ENCODE peak calls at places on chromosomes 6 and 20, in six cellular contexts. Y, L, K, C, S and E are unnamed samples.

GRCh38 chr20:62088258-62089127 is 22.8 kb upstream of the TAF4 start:
- DNase-seq in Y (no peak), L (no peak), K (no peak), C (peak; percentile 38), S (peak; percentile 14), E (peak; percentile 68)

GRCh38 chr20:3927486-3928291 is 38.5 kb downstream of the PANK2 start:
- DNase-seq in Y (no peak), L (no peak), K (no peak), C (peak; percentile 39), S (no peak), E (peak; percentile 18)

GRCh38 chr6:116438590-116439448 is 22.4 kb upstream of the CALHM6 start:
- DNase-seq in Y (no peak), L (no peak), K (no peak), C (no peak), S (no peak), E (no peak)

GRCh38 chr20:61397790-61398189 is 145.7 kb downstream of the CDH4 start:
- DNase-seq in Y (no peak), L (no peak), K (no peak), C (no peak), S (no peak), E (no peak)

GRCh38 chr6:43103253-43103876 is 27.3 kb downstream of the PTK7 start:
- DNase-seq in Y (no peak), L (no peak), K (no peak), C (no peak), S (no peak), E (no peak)

GRCh38 chr6:11207199-11207968 is 25.1 kb downstream of the NEDD9 start:
- DNase-seq in Y (peak; percentile 63), L (peak; percentile 50), K (no peak), C (peak; percentile 90), S (no peak), E (no peak)

GRCh38 chr20:38136421-38137245 is 28.4 kb downstream of the TGM2 start:
- DNase-seq in Y (no peak), L (no peak), K (no peak), C (no peak), S (no peak), E (no peak)

GRCh38 chr6:166307082-166307980 is 861 bp downstream of the PRR18 start:
- DNase-seq in Y (no peak), L (no peak), K (no peak), C (peak; percentile 17), S (no peak), E (no peak)

GRCh38 chr20:8854566-8854965 is 214.3 kb upstream of the PLCB4 start:
- DNase-seq in Y (peak; percentile 22), L (peak; percentile 73), K (no peak), C (peak; percentile 32), S (no peak), E (no peak)

GRCh38 chr6:20906938-20907337 is 372.7 kb downstream of the CDKAL1 start:
- DNase-seq in Y (no peak), L (no peak), K (no peak), C (no peak), S (no peak), E (no peak)

GRCh38 chr6:25290306-25291060 is 11.3 kb downstream of the CARMIL1 start:
- DNase-seq in Y (no peak), L (no peak), K (no peak), C (no peak), S (no peak), E (no peak)

GRCh38 chr6:108714012-108714773 is 134.0 kb upstream of the ARMC2 start:
- DNase-seq in Y (peak; percentile 43), L (no peak), K (no peak), C (peak; percentile 48), S (no peak), E (no peak)

GRCh38 chr6:43575105-43575771 is 600 bp downstream of the XPO5 start:
- DNase-seq in Y (peak; percentile 48), L (no peak), K (peak; percentile 2), C (no peak), S (no peak), E (peak; percentile 85)

GRCh38 chr6:26554669-26555504 is 16.7 kb downstream of the HMGN4 start:
- DNase-seq in Y (peak; percentile 50), L (no peak), K (no peak), C (no peak), S (peak; percentile 36), E (peak; percentile 31)

GRCh38 chr20:49630396-49630951 is 62.5 kb upstream of the PTGIS start:
- DNase-seq in Y (no peak), L (no peak), K (no peak), C (no peak), S (no peak), E (no peak)

GRCh38 chr20:58839474-58839874 is 11.2 kb downstream of the GNAS-AS1 start:
- DNase-seq in Y (no peak), L (no peak), K (no peak), C (peak; percentile 33), S (peak; percentile 27), E (peak; percentile 50)

GRCh38 chr6:45959534-45960195 is 56.0 kb downstream of the CLIC5 start:
- DNase-seq in Y (no peak), L (no peak), K (no peak), C (no peak), S (no peak), E (no peak)

GRCh38 chr20:363319-364078 is 16.6 kb downstream of the NRSN2 start:
- DNase-seq in Y (no peak), L (no peak), K (no peak), C (no peak), S (no peak), E (peak; percentile 73)

GRCh38 chr20:14383326-14383725 is 45.9 kb upstream of the FLRT3 start:
- DNase-seq in Y (no peak), L (no peak), K (no peak), C (no peak), S (no peak), E (no peak)

GRCh38 chr6:14775528-14775927 is 470.3 kb upstream of the JARID2 start:
- DNase-seq in Y (no peak), L (no peak), K (no peak), C (no peak), S (no peak), E (no peak)

GRCh38 chr6:116145786-116146675 is 20.1 kb upstream of the COL10A1 start:
- DNase-seq in Y (no peak), L (no peak), K (no peak), C (no peak), S (no peak), E (no peak)

GRCh38 chr6:38153946-38154345 is 334.4 kb downstream of the ZFAND3 start:
- DNase-seq in Y (no peak), L (no peak), K (no peak), C (no peak), S (no peak), E (no peak)

GRCh38 chr6:74971631-74972030 is 234.2 kb downstream of the COL12A1 start:
- DNase-seq in Y (no peak), L (no peak), K (no peak), C (no peak), S (no peak), E (no peak)

GRCh38 chr6:137099689-137100398 is 55.1 kb upstream of the IL20RA start:
- DNase-seq in Y (no peak), L (no peak), K (no peak), C (no peak), S (no peak), E (no peak)

GRCh38 chr6:1552296-1552761 is 57.4 kb upstream of the FOXC1 start:
- DNase-seq in Y (no peak), L (no peak), K (no peak), C (no peak), S (no peak), E (peak; percentile 28)

GRCh38 chr20:7330850-7331249 is 563.4 kb downstream of the BMP2 start:
- DNase-seq in Y (no peak), L (no peak), K (no peak), C (no peak), S (no peak), E (no peak)

GRCh38 chr20:10647471-10647870 is 26.3 kb downstream of the JAG1 start:
- DNase-seq in Y (no peak), L (no peak), K (no peak), C (no peak), S (no peak), E (peak; percentile 13)

GRCh38 chr6:125123468-125124249 is 29.9 kb upstream of the TPD52L1 start:
- DNase-seq in Y (no peak), L (no peak), K (no peak), C (no peak), S (no peak), E (no peak)

GRCh38 chr20:822651-823325 is 10.7 kb upstream of the FAM110A start:
- DNase-seq in Y (no peak), L (no peak), K (no peak), C (no peak), S (no peak), E (no peak)

GRCh38 chr6:66096679-66097078 is 389.7 kb upstream of the EYS start:
- DNase-seq in Y (no peak), L (no peak), K (no peak), C (no peak), S (no peak), E (no peak)

GRCh38 chr20:37308098-37309050 is 18.9 kb downstream of the MANBAL start:
- DNase-seq in Y (no peak), L (peak; percentile 39), K (no peak), C (no peak), S (no peak), E (no peak)

GRCh38 chr20:50924261-50924660 is 7.0 kb downstream of the ADNP start:
- DNase-seq in Y (no peak), L (no peak), K (no peak), C (no peak), S (no peak), E (no peak)

GRCh38 chr20:50919567-50919966 is 11.7 kb downstream of the ADNP start:
- DNase-seq in Y (no peak), L (no peak), K (no peak), C (peak; percentile 37), S (no peak), E (no peak)

GRCh38 chr20:50921055-50921454 is 10.2 kb downstream of the ADNP start:
- DNase-seq in Y (no peak), L (no peak), K (no peak), C (no peak), S (no peak), E (no peak)

GRCh38 chr20:50918403-50918802 is 12.8 kb downstream of the ADNP start:
- DNase-seq in Y (no peak), L (no peak), K (no peak), C (no peak), S (no peak), E (no peak)

GRCh38 chr20:50921783-50922501 is 9.3 kb downstream of the ADNP start:
- DNase-seq in Y (no peak), L (no peak), K (no peak), C (no peak), S (no peak), E (no peak)
- H3K27ac ChIP-seq in Y (no peak overlapping the region), L (no peak overlapping the region), K (no peak overlapping the region), C (no peak overlapping the region), S (no peak overlapping the region), E (peak overlapping the region; percentile 21)

GRCh38 chr6:89669002-89669401 is 30.5 kb upstream of the LYRM2 start:
- DNase-seq in Y (no peak), L (no peak), K (no peak), C (no peak), S (no peak), E (no peak)
- H3K27ac ChIP-seq in Y (no peak overlapping the region), L (no peak overlapping the region), K (peak overlapping the region; percentile 14), C (no peak overlapping the region), S (no peak overlapping the region), E (no peak overlapping the region)

GRCh38 chr6:32369678-32370077 is 2.0 kb downstream of the TSBP1 start:
- DNase-seq in Y (no peak), L (no peak), K (no peak), C (no peak), S (no peak), E (no peak)
- H3K27ac ChIP-seq in Y (no peak overlapping the region), L (no peak overlapping the region), K (no peak overlapping the region), C (no peak overlapping the region), S (no peak overlapping the region), E (no peak overlapping the region)

GRCh38 chr20:23514848-23515247 is 23.9 kb downstream of the CST8 start:
- DNase-seq in Y (no peak), L (no peak), K (no peak), C (no peak), S (no peak), E (no peak)
- H3K27ac ChIP-seq in Y (no peak overlapping the region), L (no peak overlapping the region), K (no peak overlapping the region), C (no peak overlapping the region), S (no peak overlapping the region), E (no peak overlapping the region)